ENCODE peak calls at places on chromosomes 13 and 19, in four cellular contexts. One of them, this sample, is unnamed.

GRCh38 chr13:40564342-40564997 is 102.0 kb downstream of the FOXO1 start:
- DNase-seq in GM12878: peak
- DNase-seq in H1: no peak
- DNase-seq in K562: no peak
- DNase-seq in this sample: no peak

GRCh38 chr13:24842533-24843278 is 78.7 kb downstream of the RNF17 start:
- DNase-seq in GM12878: no peak
- DNase-seq in H1: no peak
- DNase-seq in K562: no peak
- DNase-seq in this sample: no peak

GRCh38 chr19:23547816-23548430 is 139.1 kb downstream of the ZNF675 start:
- DNase-seq in GM12878: no peak
- DNase-seq in H1: no peak
- DNase-seq in K562: no peak
- DNase-seq in this sample: no peak

GRCh38 chr13:100154835-100155463 is 66.1 kb downstream of the PCCA start:
- DNase-seq in GM12878: no peak
- DNase-seq in H1: no peak
- DNase-seq in K562: no peak
- DNase-seq in this sample: no peak

GRCh38 chr13:113491418-113491883 is 940 bp upstream of the DCUN1D2 start:
- DNase-seq in GM12878: no peak
- DNase-seq in H1: peak
- DNase-seq in K562: peak
- DNase-seq in this sample: peak

GRCh38 chr19:29927944-29928669 is 13.9 kb upstream of the URI1 start:
- DNase-seq in GM12878: peak
- DNase-seq in H1: no peak
- DNase-seq in K562: no peak
- DNase-seq in this sample: no peak

GRCh38 chr13:113209880-113210421 is 538 bp downstream of the CUL4A start:
- DNase-seq in GM12878: no peak
- DNase-seq in H1: peak
- DNase-seq in K562: peak
- DNase-seq in this sample: peak

GRCh38 chr13:92972751-92973150 is 253.9 kb upstream of the GPC6 start:
- DNase-seq in GM12878: no peak
- DNase-seq in H1: no peak
- DNase-seq in K562: no peak
- DNase-seq in this sample: no peak

GRCh38 chr19:43524922-43525835 is 1.8 kb downstream of the ETHE1 start:
- DNase-seq in GM12878: peak
- DNase-seq in H1: peak
- DNase-seq in K562: no peak
- DNase-seq in this sample: peak

GRCh38 chr19:4007836-4008539 is 452 bp downstream of the PIAS4 start:
- DNase-seq in GM12878: no peak
- DNase-seq in H1: peak
- DNase-seq in K562: peak
- DNase-seq in this sample: no peak

GRCh38 chr19:56015756-56016155 is 29.2 kb downstream of the NLRP5 start:
- DNase-seq in GM12878: no peak
- DNase-seq in H1: no peak
- DNase-seq in K562: peak
- DNase-seq in this sample: no peak

DNA sequence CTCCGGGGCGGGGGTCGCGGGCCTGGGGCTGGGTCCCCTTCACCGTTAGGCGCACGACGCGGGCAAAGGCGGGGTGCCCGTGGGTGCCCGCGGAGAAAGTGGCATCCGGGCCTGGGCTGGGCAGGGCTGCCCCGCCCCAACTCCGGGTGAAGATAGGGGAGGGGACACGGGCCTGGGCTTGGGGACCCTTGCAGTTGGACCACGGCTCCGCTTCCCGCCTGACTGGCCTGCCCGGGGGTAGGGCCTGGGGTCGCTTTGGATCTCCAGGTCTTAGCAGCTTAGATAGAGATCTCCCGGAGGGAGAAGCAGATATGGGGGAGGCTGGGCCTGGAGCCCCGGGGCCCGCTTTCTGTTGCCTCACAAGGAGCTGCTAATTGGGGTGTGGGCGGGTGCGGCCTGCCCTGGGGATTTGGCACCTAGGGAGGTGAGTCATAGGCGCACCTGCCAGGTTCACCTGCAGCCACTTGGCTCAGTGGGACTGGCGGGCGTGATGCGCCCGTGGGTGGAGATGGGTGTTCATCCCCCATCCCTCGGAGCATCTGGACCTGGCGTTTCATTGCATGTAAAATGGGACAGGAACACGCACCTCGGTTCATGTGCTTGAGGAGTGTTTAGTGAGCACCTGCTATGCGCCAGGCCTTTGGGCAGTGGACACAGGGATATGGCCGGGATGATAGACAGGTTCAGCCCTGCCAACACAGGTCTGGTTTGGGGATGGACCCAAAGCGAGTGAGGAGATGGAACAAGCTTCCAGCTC is 628 bp downstream of the MAP1S start:
- DNase-seq in GM12878: no peak
- DNase-seq in H1: no peak
- DNase-seq in K562: no peak
- DNase-seq in this sample: no peak
- TF ChIP-seq CHD1 in GM12878: no peak
- TF ChIP-seq CHD1 in H1: no peak
- TF ChIP-seq CHD1 in K562: no peak
- TF ChIP-seq CHD1 in this sample: no peak

DNA sequence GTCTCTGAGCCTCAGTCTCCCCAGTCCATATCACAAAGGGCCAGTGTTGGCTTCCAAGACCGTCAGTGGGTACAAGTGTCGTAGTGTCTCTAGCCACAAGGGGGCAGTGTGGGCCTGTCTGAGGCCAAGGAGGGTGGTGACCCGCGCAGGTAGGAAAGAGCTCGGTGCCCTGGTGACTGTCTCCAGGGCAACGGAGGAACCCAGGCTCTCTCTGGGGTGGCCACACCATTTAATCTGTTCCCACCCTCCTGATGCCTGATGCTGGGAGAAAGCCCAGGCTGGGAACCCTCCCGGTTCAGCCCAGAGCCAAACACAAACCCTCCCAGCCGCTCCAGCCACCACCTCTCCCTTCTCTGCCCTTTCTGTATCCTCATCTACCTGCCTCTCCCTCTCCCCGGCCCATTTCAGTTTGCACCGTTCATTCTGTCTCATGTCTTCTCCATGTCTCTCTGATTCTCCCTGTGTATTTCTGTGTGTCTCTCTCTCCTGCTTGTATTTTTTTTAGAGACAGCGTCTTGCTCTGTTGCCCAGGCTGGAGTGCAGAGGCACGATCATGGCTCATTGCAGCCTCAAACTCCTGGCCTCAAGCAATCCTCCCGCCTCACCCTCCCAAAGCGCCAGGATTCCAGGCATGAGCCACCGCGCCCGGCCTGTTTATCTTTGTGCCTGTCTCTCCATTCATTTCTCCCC is 17.5 kb upstream of the MEIS3 start:
- DNase-seq in GM12878: no peak
- DNase-seq in H1: peak
- DNase-seq in K562: peak
- DNase-seq in this sample: peak
- TF ChIP-seq CHD1 in GM12878: no peak
- TF ChIP-seq CHD1 in H1: no peak
- TF ChIP-seq CHD1 in K562: no peak
- TF ChIP-seq CHD1 in this sample: no peak

GRCh38 chr19:47274071-47274890 is at the start of gene INAFM1:
- DNase-seq in GM12878: peak
- DNase-seq in H1: peak
- DNase-seq in K562: peak
- DNase-seq in this sample: peak
- TF ChIP-seq CHD1 in GM12878: no peak
- TF ChIP-seq CHD1 in H1: no peak
- TF ChIP-seq CHD1 in K562: peak
- TF ChIP-seq CHD1 in this sample: no peak

GRCh38 chr19:7748756-7749155 is 1.4 kb upstream of the CD209 start:
- DNase-seq in GM12878: no peak
- DNase-seq in H1: peak
- DNase-seq in K562: no peak
- DNase-seq in this sample: peak
- TF ChIP-seq CHD1 in GM12878: no peak
- TF ChIP-seq CHD1 in H1: no peak
- TF ChIP-seq CHD1 in K562: no peak
- TF ChIP-seq CHD1 in this sample: no peak

GRCh38 chr13:37488682-37489081 is 109.9 kb downstream of the POSTN start:
- DNase-seq in GM12878: no peak
- DNase-seq in H1: no peak
- DNase-seq in K562: no peak
- DNase-seq in this sample: peak
- TF ChIP-seq CHD1 in GM12878: no peak
- TF ChIP-seq CHD1 in H1: no peak
- TF ChIP-seq CHD1 in K562: no peak
- TF ChIP-seq CHD1 in this sample: no peak

GRCh38 chr19:35164418-35164817 is 9.9 kb downstream of the FXYD5 start:
- DNase-seq in GM12878: no peak
- DNase-seq in H1: no peak
- DNase-seq in K562: peak
- DNase-seq in this sample: no peak
- TF ChIP-seq CHD1 in GM12878: no peak
- TF ChIP-seq CHD1 in H1: no peak
- TF ChIP-seq CHD1 in K562: no peak
- TF ChIP-seq CHD1 in this sample: no peak